ENCODE peak calls at places on chromosome X, in eight cellular contexts. P is pons; D is fibroblast of lung; S is activated CD8-positive, alpha-beta memory T cell treated with anti-CD3 and anti-CD28 coated beads for 48 hours; I is heart left ventricle; V is H54; L is stimulated activated CD4-positive, alpha-beta T cell treated with anti-CD3 and anti-CD28 coated beads, Interleukin-1b, Interleukin-23, amount 100 ng/mL, for 48 hours; T is globus pallidus. F is an unnamed sample.

GRCh38 chrX:29215251-29215650 is 628.0 kb downstream of the IL1RAPL1 start:
- DNase-seq in P (no peak), D (peak), S (no peak), I (no peak), V (no peak), L (no peak), T (no peak), F (no peak)

GRCh38 chrX:19906293-19906692 is 18.9 kb upstream of the SH3KBP1 start:
- DNase-seq in P (no peak), D (no peak), S (no peak), I (no peak), V (no peak), L (no peak), T (no peak), F (no peak)

GRCh38 chrX:42664706-42665105 is 113.3 kb downstream of the PPP1R2C start:
- DNase-seq in P (no peak), D (no peak), S (no peak), I (no peak), V (no peak), L (no peak), T (no peak), F (no peak)

GRCh38 chrX:38052096-38052495 is 45.7 kb downstream of the SYTL5 start:
- DNase-seq in P (no peak), D (peak), S (no peak), I (no peak), V (no peak), L (peak), T (no peak), F (no peak)

GRCh38 chrX:16552546-16552945 is 97.4 kb upstream of the S100G start:
- DNase-seq in P (no peak), D (peak), S (no peak), I (no peak), V (no peak), L (no peak), T (no peak), F (no peak)

GRCh38 chrX:19889582-19890342 is 2.4 kb upstream of the SH3KBP1 start:
- DNase-seq in P (no peak), D (peak), S (no peak), I (no peak), V (peak), L (peak), T (no peak), F (no peak)

GRCh38 chrX:40168183-40169015 is 70.6 kb upstream of the BCOR start:
- DNase-seq in P (no peak), D (no peak), S (no peak), I (no peak), V (no peak), L (no peak), T (no peak), F (no peak)

GRCh38 chrX:51461053-51462050 is 35.0 kb downstream of the NUDT11 start:
- DNase-seq in P (peak), D (peak), S (no peak), I (no peak), V (no peak), L (no peak), T (peak), F (peak)

GRCh38 chrX:2147928-2148327 is 352.8 kb downstream of the DHRSX start:
- DNase-seq in P (no peak), D (no peak), S (no peak), I (no peak), V (no peak), L (no peak), T (no peak), F (no peak)

GRCh38 chrX:71458866-71459265 is 74.0 kb upstream of the OGT start:
- DNase-seq in P (no peak), D (no peak), S (no peak), I (no peak), V (no peak), L (no peak), T (no peak), F (no peak)

GRCh38 chrX:42530027-42530426 is 247.9 kb downstream of the PPP1R2C start:
- DNase-seq in P (no peak), D (peak), S (no peak), I (no peak), V (no peak), L (no peak), T (no peak), F (no peak)

GRCh38 chrX:1226249-1226648 is 13.8 kb upstream of the CRLF2 start:
- DNase-seq in P (no peak), D (no peak), S (no peak), I (no peak), V (no peak), L (no peak), T (no peak), F (no peak)

GRCh38 chrX:71210829-71211228 is 12.2 kb upstream of the GJB1 start:
- DNase-seq in P (no peak), D (peak), S (no peak), I (no peak), V (no peak), L (no peak), T (no peak), F (no peak)

GRCh38 chrX:19613645-19614323 is 98.5 kb upstream of the MAP3K15 start:
- DNase-seq in P (no peak), D (no peak), S (no peak), I (peak), V (no peak), L (no peak), T (no peak), F (no peak)

GRCh38 chrX:87755493-87755892 is 237.9 kb downstream of the KLHL4 start:
- DNase-seq in P (no peak), D (no peak), S (no peak), I (no peak), V (no peak), L (no peak), T (no peak), F (no peak)

GRCh38 chrX:155314260-155314659 is 20.2 kb downstream of the CLIC2 start:
- DNase-seq in P (no peak), D (no peak), S (no peak), I (no peak), V (no peak), L (no peak), T (no peak), F (no peak)

F was measured in cerebellar cortex.